ENCODE peak calls at places on chromosomes 3 and 15, in five cellular contexts. F is T-helper 2 cell treated with Interferon-gamma antibody and Interleukin-4, amounts not matched to agents 5 μg/mL and 100 μg/mL, for 36 hours; U is HT1080; Q is activated effector memory CD4-positive, alpha-beta T cell treated with anti-CD3 and anti-CD28 coated beads, Interleukin-2, amount 50 U/mL, for 16 hours; J is DMS 273 treated with DMSO at 0.1 percent for 48 hours. Y is an unnamed sample.

GRCh38 chr15:78676424-78677110 is 35.6 kb upstream of the CHRNB4 start:
- DNase-seq in F (no peak), U (no peak), Q (peak), J (no peak), Y (no peak)

GRCh38 chr3:140148824-140149390 is 213.9 kb downstream of the CLSTN2 start:
- DNase-seq in Q (no peak), U (no peak), J (no peak), F (no peak), Y (no peak)

GRCh38 chr3:73924063-73924462 is 299.3 kb upstream of the PDZRN3 start:
- DNase-seq in Q (no peak), F (no peak), J (no peak), U (no peak), Y (no peak)

GRCh38 chr3:104596551-104596950 is 770.2 kb upstream of the ALCAM start:
- DNase-seq in U (peak), J (peak), Q (no peak), F (no peak), Y (peak)

GRCh38 chr3:134136604-134137003 is 106.9 kb upstream of the SLCO2A1 start:
- DNase-seq in J (no peak), Q (no peak), F (no peak), U (no peak), Y (no peak)

GRCh38 chr3:157239082-157239704 is 79.2 kb upstream of the CCNL1 start:
- DNase-seq in J (peak), Q (peak), U (peak), F (peak), Y (peak)

GRCh38 chr3:105355355-105356063 is 11.2 kb upstream of the ALCAM start:
- DNase-seq in F (no peak), J (no peak), Q (no peak), U (peak), Y (no peak)

GRCh38 chr3:60809857-60810256 is 441.4 kb downstream of the FHIT start:
- DNase-seq in Q (no peak), J (no peak), U (no peak), F (no peak), Y (no peak)

GRCh38 chr3:129577925-129578742 is 28.3 kb downstream of the PLXND1 start:
- DNase-seq in Q (no peak), U (no peak), F (no peak), J (no peak), Y (peak)

GRCh38 chr3:51393564-51393963 is 2.5 kb downstream of the RBM15B start:
- DNase-seq in Q (no peak), F (no peak), J (no peak), U (no peak), Y (no peak)

GRCh38 chr15:35023794-35024193 is 35.7 kb upstream of the ZNF770 start:
- DNase-seq in Q (no peak), J (no peak), F (no peak), U (peak), Y (no peak)

GRCh38 chr3:53153914-53154434 is 7.0 kb upstream of the PRKCD start:
- DNase-seq in Q (no peak), J (no peak), U (no peak), F (no peak), Y (no peak)

GRCh38 chr3:5428607-5429516 is 241.4 kb downstream of the EDEM1 start:
- DNase-seq in Q (no peak), U (no peak), F (no peak), J (no peak), Y (no peak)

GRCh38 chr15:39248204-39248603 is 332.7 kb upstream of the THBS1 start:
- DNase-seq in F (no peak), U (peak), Q (no peak), J (no peak), Y (no peak)

GRCh38 chr15:63597033-63597790 is at the start of gene FBXL22:
- DNase-seq in U (no peak), F (no peak), Q (no peak), J (no peak), Y (no peak)

Y was measured in NCI-H1694.